ENCODE peak calls at places on chromosomes 2 and 18, in seven cellular contexts. Y is neuronal stem cell, V is IMR-90, C is mesenchymal stem cell, F is mesendoderm, T is H9, S is H1. Q is an unnamed sample.

GRCh38 chr2:205627085-205627484 is 55.2 kb upstream of the NRP2 start:
- DNase-seq in C (no peak), F (no peak), T (no peak), Y (no peak), S (no peak), V (no peak), Q (no peak)

GRCh38 chr2:180364719-180365118 is 357.6 kb upstream of the CWC22 start:
- DNase-seq in V (no peak), T (no peak), S (no peak), F (no peak), Y (no peak), C (no peak), Q (no peak)

GRCh38 chr18:77000527-77000926 is 132.1 kb downstream of the MBP start:
- DNase-seq in Y (peak; percentile 49), T (peak; percentile 40), S (no peak), F (peak; percentile 23), C (peak; percentile 41), V (peak; percentile 32), Q (no peak)

GRCh38 chr2:164479460-164479859 is 141.8 kb downstream of the GRB14 start:
- DNase-seq in F (peak; percentile 54), S (no peak), V (peak; percentile 22), T (peak; percentile 30), C (peak; percentile 50), Y (peak; percentile 53), Q (peak; percentile 50)

GRCh38 chr2:172148246-172148645 is 45.5 kb upstream of the DLX2 start:
- DNase-seq in T (no peak), Y (no peak), S (no peak), V (no peak), C (no peak), F (no peak), Q (no peak)

GRCh38 chr2:227853765-227854271 is 17.6 kb upstream of the DAW1 start:
- DNase-seq in C (peak; percentile 28), T (no peak), Y (no peak), V (peak; percentile 30), F (no peak), S (no peak), Q (no peak)

GRCh38 chr2:239061121-239061666 is 213.3 kb downstream of the TWIST2 start:
- DNase-seq in Y (no peak), T (no peak), S (no peak), V (no peak), F (no peak), C (no peak), Q (no peak)

GRCh38 chr2:189580267-189580661 is 322 bp downstream of the SLC40A1 start:
- DNase-seq in F (peak; percentile 72), T (peak; percentile 57), C (no peak), Y (no peak), V (no peak), S (no peak), Q (no peak)

GRCh38 chr2:17736989-17737388 is 16.6 kb downstream of the SMC6 start:
- DNase-seq in C (no peak), T (no peak), S (no peak), V (peak; percentile 82), F (no peak), Y (no peak), Q (no peak)

GRCh38 chr2:46970334-46971288 is 55.0 kb upstream of the MCFD2 start:
- DNase-seq in Y (no peak), S (no peak), V (peak; percentile 53), T (no peak), F (no peak), C (peak; percentile 32), Q (peak; percentile 82)

GRCh38 chr2:10039658-10040410 is 3.5 kb upstream of the KLF11 start:
- DNase-seq in F (no peak), S (no peak), C (no peak), Y (no peak), T (no peak), V (no peak), Q (peak; percentile 42)

GRCh38 chr18:77248873-77249582 is 620 bp upstream of the GALR1 start:
- DNase-seq in T (no peak), V (no peak), C (peak; percentile 6), F (peak; percentile 7), Y (peak; percentile 2), S (no peak), Q (no peak)

GRCh38 chr18:46733872-46734271 is 23.0 kb downstream of the ST8SIA5 start:
- DNase-seq in Y (no peak), S (no peak), F (no peak), C (no peak), V (no peak), T (no peak), Q (no peak)

GRCh38 chr2:234307322-234307961 is 189.4 kb downstream of the ARL4C start:
- DNase-seq in Y (no peak), V (no peak), T (no peak), F (no peak), C (no peak), S (no peak), Q (no peak)

GRCh38 chr2:132448771-132449170 is 32.2 kb downstream of the GPR39 start:
- DNase-seq in S (no peak), C (peak; percentile 50), T (peak; percentile 42), F (peak; percentile 56), V (peak; percentile 55), Y (no peak), Q (peak; percentile 11)

GRCh38 chr2:795245-796041 is 118.2 kb upstream of the TMEM18 start:
- DNase-seq in F (no peak), V (no peak), S (no peak), T (peak; percentile 20), C (no peak), Y (no peak), Q (no peak)

GRCh38 chr18:46478796-46479195 is 178.2 kb downstream of the LOXHD1 start:
- DNase-seq in F (no peak), V (no peak), T (peak; percentile 8), C (no peak), S (no peak), Y (no peak), Q (no peak)

GRCh38 chr2:111702119-111702808 is 181.7 kb downstream of the ANAPC1 start:
- DNase-seq in T (peak; percentile 82), C (peak; percentile 57), V (peak; percentile 58), F (peak; percentile 88), Y (peak; percentile 38), S (no peak), Q (peak; percentile 78)

GRCh38 chr18:8890957-8891464 is 185.7 kb downstream of the MTCL1 start:
- DNase-seq in V (peak; percentile 97), C (peak; percentile 94), F (peak; percentile 99), Y (peak; percentile 56), T (peak; percentile 70), S (peak; percentile 60), Q (peak; percentile 77)
- H3K79me1 ChIP-seq in V (no peaks in the 10 kb centered on the region), C (no peaks in the 10 kb centered on the region), F (no peaks in the 10 kb centered on the region), Y (no peaks in the 10 kb centered on the region), T (no peaks in the 10 kb centered on the region), S (no peaks in the 10 kb centered on the region), Q (no peaks in the 10 kb centered on the region)

DNA sequence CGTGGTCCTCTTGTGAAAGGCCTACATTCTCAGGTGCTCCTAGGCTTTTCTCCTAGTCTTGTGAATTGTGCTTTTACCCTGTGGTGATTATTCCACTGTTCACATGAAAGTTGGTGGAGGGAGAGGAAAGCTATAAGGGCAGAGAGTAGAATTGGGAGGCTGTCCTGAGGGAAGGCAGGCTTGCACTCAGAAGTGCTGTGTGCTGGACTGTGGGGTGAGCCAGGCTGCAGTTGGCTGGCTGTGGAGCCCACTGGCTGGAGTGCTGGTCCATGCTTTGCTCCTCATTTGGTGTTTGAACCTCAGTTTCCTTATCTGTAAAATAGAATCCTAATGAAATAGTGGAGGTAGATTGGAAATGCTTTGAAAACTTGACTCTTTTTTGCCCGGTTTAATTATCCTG is 21.3 kb downstream of the LIMS1 start:
- DNase-seq in Y (no peak), T (no peak), C (no peak), V (no peak), F (no peak), S (no peak), Q (no peak)
- H3K79me1 ChIP-seq in Y (peaks cover 3% of the 10 kb centered on the region), T (no peaks in the 10 kb centered on the region), C (no peaks in the 10 kb centered on the region), V (peaks cover 37% of the 10 kb centered on the region), F (peaks cover 16% of the 10 kb centered on the region), S (no peaks in the 10 kb centered on the region), Q (peaks cover 7% of the 10 kb centered on the region)

DNA sequence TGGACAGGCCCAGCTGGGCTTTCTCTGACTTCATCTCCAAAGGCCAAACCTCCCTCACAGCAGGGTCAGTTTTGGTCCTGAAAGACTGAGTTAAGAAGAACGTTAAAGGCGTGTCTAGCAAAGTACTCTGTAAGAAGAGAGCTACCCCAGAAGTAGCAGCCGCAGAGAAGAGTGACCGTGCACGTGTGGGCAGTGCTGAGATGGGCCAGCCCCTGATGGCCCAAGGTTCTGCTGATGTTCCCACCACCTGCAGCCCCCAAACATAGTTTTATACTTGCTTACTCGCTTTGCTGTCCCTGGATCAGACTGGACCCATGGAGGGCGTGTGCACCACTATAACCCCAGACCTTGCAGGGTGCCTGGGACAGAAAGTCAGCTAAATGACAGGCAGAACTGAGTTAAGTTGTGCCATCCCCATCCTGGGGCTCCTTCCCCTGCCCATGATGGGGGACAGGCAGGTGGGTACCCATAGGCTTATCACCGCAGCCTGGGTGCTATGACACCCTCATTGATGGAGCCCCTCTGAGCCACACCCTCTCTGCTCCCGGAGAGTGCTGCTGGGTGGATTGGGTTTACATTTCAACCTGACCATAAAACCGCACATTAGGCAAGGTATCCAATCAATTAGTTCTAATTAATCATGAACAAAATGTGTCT is 367.3 kb upstream of the HS6ST1 start:
- DNase-seq in V (no peak), F (no peak), T (no peak), S (no peak), C (no peak), Y (no peak), Q (no peak)
- H3K79me1 ChIP-seq in V (no peaks in the 10 kb centered on the region), F (no peaks in the 10 kb centered on the region), T (no peaks in the 10 kb centered on the region), S (no peaks in the 10 kb centered on the region), C (no peaks in the 10 kb centered on the region), Y (no peaks in the 10 kb centered on the region), Q (peaks cover 2% of the 10 kb centered on the region)

DNA sequence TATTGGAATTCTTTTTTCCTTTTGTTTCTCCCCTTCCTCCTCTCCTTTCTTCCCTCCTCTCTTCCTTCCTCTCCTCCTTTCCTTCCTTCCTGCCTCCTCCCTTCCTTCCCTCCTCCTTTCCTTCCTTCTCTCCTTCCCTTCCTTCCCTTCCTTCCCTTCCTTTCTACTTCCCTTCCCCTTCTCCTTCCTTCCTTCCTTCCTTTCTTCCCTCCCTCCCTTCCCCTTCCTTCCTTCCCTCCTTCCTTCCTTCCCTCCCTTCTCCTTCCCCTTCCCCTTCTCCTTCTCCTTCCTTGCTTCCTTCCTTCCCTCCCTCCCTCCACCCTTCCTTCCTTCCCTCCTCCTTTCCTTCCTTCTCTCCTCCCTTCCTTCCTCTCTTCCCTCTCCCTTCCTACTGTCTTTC is 431.0 kb upstream of the MEIS1 start:
- DNase-seq in Y (no peak), S (no peak), F (no peak), C (no peak), T (no peak), V (no peak), Q (no peak)
- H3K79me1 ChIP-seq in Y (no peaks in the 10 kb centered on the region), S (no peaks in the 10 kb centered on the region), F (no peaks in the 10 kb centered on the region), C (no peaks in the 10 kb centered on the region), T (no peaks in the 10 kb centered on the region), V (no peaks in the 10 kb centered on the region), Q (no peaks in the 10 kb centered on the region)

GRCh38 chr2:34070196-34070595 is 471.1 kb upstream of the FAM98A start:
- DNase-seq in C (no peak), F (no peak), V (no peak), T (no peak), Y (no peak), S (no peak), Q (no peak)
- H3K79me1 ChIP-seq in C (no peaks in the 10 kb centered on the region), F (no peaks in the 10 kb centered on the region), V (no peaks in the 10 kb centered on the region), T (no peaks in the 10 kb centered on the region), Y (no peaks in the 10 kb centered on the region), S (no peaks in the 10 kb centered on the region), Q (no peaks in the 10 kb centered on the region)

GRCh38 chr2:241745276-241745675 is 10.8 kb downstream of the D2HGDH start:
- DNase-seq in T (peak; percentile 24), Y (no peak), V (no peak), S (no peak), F (no peak), C (no peak), Q (no peak)
- H3K79me1 ChIP-seq in T (no peaks in the 10 kb centered on the region), Y (peaks cover 14% of the 10 kb centered on the region), V (peaks cover 4% of the 10 kb centered on the region), S (no peaks in the 10 kb centered on the region), F (no peaks in the 10 kb centered on the region), C (peaks cover 32% of the 10 kb centered on the region), Q (no peaks in the 10 kb centered on the region)

GRCh38 chr2:69571189-69571588 is 72.3 kb downstream of the AAK1 start:
- DNase-seq in Y (no peak), S (no peak), C (no peak), F (no peak), T (no peak), V (no peak), Q (no peak)
- H3K79me1 ChIP-seq in Y (no peaks in the 10 kb centered on the region), S (no peaks in the 10 kb centered on the region), C (peaks cover 17% of the 10 kb centered on the region), F (peaks cover 9% of the 10 kb centered on the region), T (no peaks in the 10 kb centered on the region), V (peaks cover 52% of the 10 kb centered on the region), Q (peaks cover 3% of the 10 kb centered on the region)

Q was measured in trophoblast cell.